ENCODE peak calls at places on chromosomes 2 and 18, in nine cellular contexts. L is psoas muscle; S is CD8-positive, alpha-beta memory T cell; W is left ventricle myocardium inferior; B is tibial artery; R is fibroblast of lung; H is iPS DF 6.9; Y is A549; O is GM23338. D is an unnamed sample. For H3K4me1, the result is how much of the 10 kb centered on the place peaks cover.

GRCh38 chr2:40528564-40528963 is 76.7 kb upstream of the SLC8A1 start:
- DNase-seq in Y (no peak), R (no peak), S (no peak), W (no peak), L (no peak), H (no peak), O (no peak), B (no peak), D (no peak)

GRCh38 chr18:43935051-43935412 is 657.7 kb upstream of the SYT4 start:
- DNase-seq in H (no peak), L (no peak), S (no peak), O (no peak), W (no peak), B (no peak), R (peak), Y (no peak), D (peak)

GRCh38 chr2:68263632-68264031 is 11.3 kb upstream of the PPP3R1 start:
- DNase-seq in Y (no peak), O (no peak), W (no peak), B (no peak), R (no peak), H (no peak), S (no peak), L (no peak), D (no peak)

GRCh38 chr2:201244829-201245228 is 15.5 kb upstream of the CASP8 start:
- DNase-seq in Y (no peak), O (no peak), S (no peak), H (no peak), B (no peak), R (no peak), W (no peak), L (no peak), D (no peak)

GRCh38 chr2:226464380-226464779 is 335.2 kb downstream of the IRS1 start:
- DNase-seq in H (no peak), B (no peak), S (no peak), O (no peak), W (no peak), Y (no peak), R (no peak), L (no peak), D (no peak)

GRCh38 chr2:84492571-84492970 is 23.7 kb upstream of the DNAH6 start:
- DNase-seq in R (no peak), B (no peak), L (no peak), Y (no peak), H (no peak), S (no peak), O (peak), W (no peak), D (peak)

GRCh38 chr2:134912406-134912805 is 6.2 kb upstream of the CCNT2 start:
- DNase-seq in S (no peak), O (no peak), Y (no peak), B (no peak), L (no peak), W (no peak), R (peak), H (no peak), D (no peak)

GRCh38 chr2:240449764-240450531 is 14.5 kb downstream of the GPC1 start:
- DNase-seq in H (no peak), R (no peak), W (no peak), Y (no peak), S (no peak), B (no peak), L (peak), O (no peak), D (no peak)

GRCh38 chr2:233413529-233414272 is 59.4 kb downstream of the DGKD start:
- DNase-seq in S (peak), L (peak), O (no peak), B (peak), R (peak), Y (peak), W (peak), H (no peak), D (peak)

GRCh38 chr2:103788875-103789715 is 1027.3 kb downstream of the TMEM182 start:
- DNase-seq in S (no peak), H (peak), B (no peak), Y (no peak), L (no peak), R (peak), W (peak), O (peak), D (no peak)

GRCh38 chr2:160388464-160389263 is 104.9 kb downstream of the RBMS1 start:
- DNase-seq in R (no peak), Y (no peak), B (peak), L (peak), H (no peak), S (peak), W (no peak), O (peak), D (no peak)

GRCh38 chr2:89841476-89841840 is 1150.0 kb downstream of the RPIA start:
- DNase-seq in R (no peak), O (no peak), B (no peak), L (no peak), W (no peak), H (no peak), S (no peak), Y (no peak), D (no peak)

GRCh38 chr18:69658137-69658536 is 257.4 kb downstream of the DOK6 start:
- DNase-seq in H (no peak), O (no peak), L (no peak), R (no peak), W (no peak), S (no peak), B (no peak), Y (no peak), D (peak)

GRCh38 chr18:4256786-4257417 is 198.2 kb downstream of the DLGAP1 start:
- DNase-seq in W (no peak), L (no peak), Y (no peak), B (no peak), R (no peak), O (no peak), H (no peak), S (no peak), D (no peak)

GRCh38 chr2:689877-690510 is 12.8 kb upstream of the TMEM18 start:
- DNase-seq in Y (no peak), H (no peak), W (no peak), O (no peak), S (no peak), L (no peak), R (no peak), B (no peak), D (no peak)

GRCh38 chr18:13501896-13502295 is 224.5 kb downstream of the FAM210A start:
- DNase-seq in H (no peak), O (no peak), L (no peak), B (no peak), S (no peak), Y (no peak), R (peak), W (no peak), D (no peak)

GRCh38 chr18:32420084-32420483 is 50.6 kb downstream of the GAREM1 start:
- DNase-seq in R (no peak), H (no peak), S (no peak), Y (no peak), L (no peak), W (no peak), B (no peak), O (no peak), D (no peak)

GRCh38 chr2:72561621-72562318 is 264.1 kb downstream of the EXOC6B start:
- DNase-seq in H (no peak), W (no peak), S (no peak), B (no peak), O (peak), L (no peak), Y (no peak), R (peak), D (peak)

GRCh38 chr2:36770542-36771287 is 74.2 kb downstream of the VIT start:
- DNase-seq in R (peak), Y (peak), O (peak), B (no peak), L (peak), H (peak), S (no peak), W (no peak), D (peak)

GRCh38 chr2:42978175-42978886 is 185.9 kb upstream of the HAAO start:
- DNase-seq in S (no peak), L (no peak), R (no peak), B (no peak), Y (no peak), O (no peak), H (no peak), W (no peak), D (no peak)

GRCh38 chr2:239499989-239500914 is 99.4 kb upstream of the HDAC4 start:
- DNase-seq in L (peak), R (peak), S (no peak), O (no peak), W (no peak), H (no peak), B (peak), Y (no peak), D (no peak)

GRCh38 chr18:78875268-78875997 is 104.2 kb upstream of the SALL3 start:
- DNase-seq in B (no peak), H (peak), L (no peak), S (no peak), Y (no peak), O (peak), W (no peak), R (no peak), D (peak)

GRCh38 chr2:41950440-41950960 is 97.3 kb upstream of the PKDCC start:
- DNase-seq in L (no peak), R (no peak), S (no peak), O (peak), H (no peak), B (no peak), Y (no peak), W (no peak), D (no peak)

GRCh38 chr2:150485114-150485870 is 2.2 kb downstream of the RND3 start:
- DNase-seq in R (peak), L (peak), W (peak), B (peak), Y (peak), O (peak), H (no peak), S (no peak), D (peak)

GRCh38 chr2:20150110-20150706 is 74.7 kb downstream of the SDC1 start:
- DNase-seq in O (no peak), W (no peak), R (no peak), S (no peak), B (no peak), L (no peak), H (no peak), Y (no peak), D (no peak)

GRCh38 chr2:111176867-111177266 is 56.2 kb downstream of the BCL2L11 start:
- DNase-seq in Y (no peak), S (no peak), H (no peak), R (no peak), B (no peak), W (no peak), O (no peak), L (no peak), D (no peak)

GRCh38 chr18:57087985-57088384 is 58.9 kb upstream of the BOD1L2 start:
- DNase-seq in B (no peak), H (no peak), Y (no peak), O (no peak), R (peak), W (no peak), L (no peak), S (no peak), D (no peak)

GRCh38 chr2:23532311-23533013 is 147.5 kb downstream of the KLHL29 start:
- DNase-seq in H (no peak), O (no peak), R (no peak), B (no peak), Y (no peak), W (no peak), L (no peak), S (peak), D (no peak)

GRCh38 chr2:40760071-40760666 is 308.3 kb upstream of the SLC8A1 start:
- DNase-seq in S (no peak), R (peak), L (no peak), W (no peak), B (peak), H (peak), O (peak), Y (peak), D (peak)

GRCh38 chr18:66560092-66560491 is 43.8 kb downstream of the CDH19 start:
- DNase-seq in B (no peak), Y (no peak), R (peak), O (peak), S (no peak), H (peak), L (no peak), W (no peak), D (peak)

GRCh38 chr18:13223341-13224148 is 5.0 kb downstream of the LDLRAD4 start:
- DNase-seq in O (no peak), R (no peak), H (no peak), Y (no peak), L (peak), B (no peak), S (no peak), W (peak), D (no peak)

GRCh38 chr2:127014224-127014623 is 92.7 kb downstream of the BIN1 start:
- DNase-seq in O (no peak), B (no peak), W (no peak), H (no peak), Y (no peak), S (no peak), R (no peak), L (no peak), D (no peak)

GRCh38 chr2:143428700-143429099 is 299.5 kb downstream of the ARHGAP15 start:
- DNase-seq in B (no peak), Y (no peak), O (no peak), R (peak), H (no peak), S (no peak), L (no peak), W (no peak), D (no peak)

GRCh38 chr18:25164837-25165791 is 186.9 kb downstream of the ZNF521 start:
- DNase-seq in R (peak), W (peak), S (no peak), Y (no peak), B (no peak), H (no peak), O (no peak), L (no peak), D (peak)

GRCh38 chr18:56702946-56703345 is 51.8 kb downstream of the WDR7 start:
- DNase-seq in B (no peak), W (no peak), S (no peak), H (no peak), R (peak), Y (peak), L (no peak), O (peak), D (peak)

GRCh38 chr2:199383006-199383405 is 74.7 kb downstream of the SATB2 start:
- DNase-seq in B (no peak), Y (no peak), L (no peak), R (no peak), O (no peak), H (no peak), S (no peak), W (no peak), D (peak)

GRCh38 chr2:7835693-7836680 is 845.9 kb upstream of the ID2 start:
- DNase-seq in B (no peak), W (no peak), Y (no peak), O (no peak), R (no peak), H (no peak), S (no peak), L (no peak), D (no peak)

GRCh38 chr2:27509326-27509725 is 12.7 kb downstream of the GCKR start:
- DNase-seq in O (no peak), R (peak), L (no peak), H (no peak), W (no peak), S (no peak), Y (no peak), B (no peak), D (peak)

GRCh38 chr2:10407841-10408648 is 40.1 kb downstream of the ODC1 start:
- DNase-seq in Y (peak), R (peak), O (peak), H (no peak), B (peak), W (no peak), S (peak), L (no peak), D (peak)
- H3K4me1 ChIP-seq in Y (half or more), R (under half), O (under half), H (under half), B (half or more), W (half or more), S (under half), L (half or more), D (under half)

DNA sequence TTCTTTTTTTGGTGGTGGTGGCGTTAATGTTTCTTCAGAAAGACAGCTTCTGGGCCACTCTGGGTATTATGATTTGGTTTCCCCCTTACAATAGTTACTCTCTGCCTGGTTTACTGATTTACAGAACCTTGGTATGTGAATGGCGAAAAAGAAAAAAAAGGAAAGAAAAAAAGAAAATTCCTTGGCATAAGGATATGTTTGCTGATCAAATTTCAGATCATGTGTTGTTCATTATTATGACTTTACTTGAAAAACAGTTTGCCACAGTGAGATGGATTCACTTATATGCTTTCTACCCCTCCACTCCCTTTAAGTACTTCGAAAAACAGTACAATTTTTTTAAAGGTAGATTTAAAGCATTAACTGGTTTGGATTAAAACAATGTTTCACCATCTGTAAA is 21.0 kb downstream of the BCL11A start:
- DNase-seq in W (no peak), L (no peak), O (no peak), H (no peak), S (no peak), Y (no peak), B (no peak), R (no peak), D (peak)
- H3K4me1 ChIP-seq in W (half or more), L (under half), O (half or more), H (under half), S (under half), Y (under half), B (under half), R (under half), D (under half)

DNA sequence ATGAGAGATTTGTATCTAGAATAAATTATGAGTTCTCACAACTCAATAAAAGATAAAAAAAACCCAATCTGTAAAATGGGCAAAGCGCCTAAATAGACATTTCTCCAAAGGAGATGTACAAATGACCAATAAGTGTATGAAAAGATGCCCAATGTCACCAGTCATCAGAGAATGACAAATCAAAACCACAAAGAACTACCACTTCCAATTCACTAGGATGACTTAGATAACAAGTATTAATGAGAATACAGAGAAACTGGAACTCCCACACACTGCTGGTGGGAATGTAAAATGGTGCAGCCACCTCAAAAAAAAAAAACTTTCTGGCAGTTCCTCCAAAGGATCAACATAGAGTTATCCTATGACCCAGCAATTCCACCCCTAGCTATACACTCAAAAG is 17.4 kb upstream of the COL6A3 start:
- DNase-seq in Y (no peak), W (no peak), L (no peak), B (no peak), S (no peak), R (peak), H (no peak), O (no peak), D (peak)
- H3K4me1 ChIP-seq in Y (under half), W (under half), L (under half), B (under half), S (half or more), R (under half), H (under half), O (under half), D (under half)

GRCh38 chr2:176496756-176497155 is 227.5 kb downstream of the MTX2 start:
- DNase-seq in O (no peak), Y (no peak), W (no peak), B (no peak), R (peak), L (no peak), H (no peak), S (no peak), D (no peak)
- H3K4me1 ChIP-seq in O (under half), Y (under half), W (under half), B (under half), R (under half), L (under half), H (under half), S (under half), D (under half)

GRCh38 chr18:60880184-60880583 is 453.0 kb upstream of the CDH20 start:
- DNase-seq in O (no peak), W (no peak), H (no peak), B (no peak), L (no peak), R (no peak), Y (no peak), S (no peak), D (no peak)

GRCh38 chr18:60889442-60889841 is 443.8 kb upstream of the CDH20 start:
- DNase-seq in W (no peak), H (no peak), R (no peak), Y (no peak), O (no peak), L (no peak), B (no peak), S (no peak), D (no peak)

GRCh38 chr18:60888225-60888624 is 445.0 kb upstream of the CDH20 start:
- DNase-seq in R (no peak), W (no peak), H (no peak), L (no peak), Y (no peak), S (no peak), B (no peak), O (no peak), D (no peak)

GRCh38 chr18:60883594-60883993 is 449.6 kb upstream of the CDH20 start:
- DNase-seq in H (no peak), L (no peak), R (no peak), O (no peak), W (no peak), Y (no peak), S (no peak), B (no peak), D (no peak)
- H3K4me1 ChIP-seq in H (under half), L (under half), R (under half), O (under half), W (under half), Y (under half), S (under half), B (under half), D (under half)

GRCh38 chr2:96535331-96535730 is 1.2 kb upstream of the ARID5A start:
- DNase-seq in S (no peak), O (no peak), R (no peak), H (no peak), Y (no peak), L (peak), B (no peak), W (no peak), D (no peak)

GRCh38 chr2:96533292-96534073 is 3.1 kb upstream of the ARID5A start:
- DNase-seq in O (no peak), L (peak), B (peak), S (no peak), Y (no peak), R (peak), W (peak), H (no peak), D (peak)

GRCh38 chr2:96532641-96533291 is 3.8 kb upstream of the ARID5A start:
- DNase-seq in S (no peak), H (no peak), L (peak), B (no peak), W (no peak), R (no peak), O (no peak), Y (no peak), D (no peak)

GRCh38 chr2:96534701-96535181 is 1.8 kb upstream of the ARID5A start:
- DNase-seq in O (no peak), S (no peak), B (no peak), R (no peak), Y (no peak), H (no peak), L (peak), W (no peak), D (no peak)

GRCh38 chr2:96534131-96534530 is 2.4 kb upstream of the ARID5A start:
- DNase-seq in S (no peak), O (no peak), B (no peak), R (no peak), H (no peak), Y (no peak), W (no peak), L (no peak), D (no peak)
- H3K4me1 ChIP-seq in S (under half), O (under half), B (half or more), R (under half), H (under half), Y (under half), W (half or more), L (half or more), D (half or more)

GRCh38 chr2:186595219-186595618 is 5.4 kb downstream of the ITGAV start:
- DNase-seq in L (no peak), R (peak), H (no peak), B (peak), Y (no peak), O (peak), W (no peak), S (no peak), D (peak)
- H3K4me1 ChIP-seq in L (under half), R (under half), H (under half), B (half or more), Y (half or more), O (under half), W (half or more), S (under half), D (under half)

GRCh38 chr2:236547725-236548124 is 21.9 kb upstream of the ACKR3 start:
- DNase-seq in S (no peak), B (no peak), H (no peak), O (no peak), W (no peak), L (no peak), Y (no peak), R (no peak), D (no peak)
- H3K4me1 ChIP-seq in S (half or more), B (under half), H (under half), O (under half), W (under half), L (under half), Y (under half), R (under half), D (under half)

DNA sequence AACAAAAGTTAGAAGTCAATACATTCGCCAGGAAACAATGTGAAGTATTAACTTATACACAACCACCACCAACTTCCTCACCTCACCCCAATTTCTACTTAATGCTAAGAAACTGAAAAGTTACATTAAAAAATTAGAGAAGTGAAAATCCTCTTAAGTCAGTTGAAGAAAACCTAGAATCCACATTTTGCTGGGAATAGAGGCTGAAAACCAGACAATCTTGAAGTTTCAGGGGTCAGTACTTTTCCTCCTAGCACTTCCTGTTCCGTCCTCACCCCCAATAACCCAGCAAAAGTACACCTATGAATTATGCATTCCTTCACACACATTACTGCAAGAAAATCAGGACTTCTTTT is 6.3 kb downstream of the YES1 start:
- DNase-seq in W (no peak), O (no peak), R (no peak), B (no peak), Y (no peak), L (no peak), S (no peak), H (no peak), D (no peak)
- H3K4me1 ChIP-seq in W (half or more), O (under half), R (under half), B (under half), Y (under half), L (under half), S (under half), H (under half), D (under half)

D was measured in adipocyte.